ENCODE peak calls at places on chromosomes 11 and 22, in nine cellular contexts. H, X, I, P, V, D, N, U and L are unnamed samples.

GRCh38 chr11:83051760-83052671 is 19.7 kb downstream of the RAB30 start:
- DNase-seq in V (peak), U (no peak), X (peak), P (peak), H (no peak), I (peak), N (no peak), D (no peak), L (peak)

GRCh38 chr11:126134461-126135155 is 71.9 kb upstream of the CDON start:
- DNase-seq in I (no peak), V (no peak), D (no peak), N (no peak), X (no peak), H (no peak), U (no peak), P (no peak), L (no peak)

GRCh38 chr22:46827781-46828180 is 65.3 kb downstream of the TBC1D22A start:
- DNase-seq in I (no peak), D (no peak), V (no peak), X (no peak), P (no peak), U (no peak), H (no peak), N (no peak), L (no peak)

GRCh38 chr11:85809881-85810280 is 1.1 kb downstream of the SYTL2 start:
- DNase-seq in N (no peak), X (no peak), D (no peak), P (no peak), U (no peak), V (no peak), H (peak), I (no peak), L (no peak)

GRCh38 chr22:20999350-21000214 is 2.3 kb downstream of the THAP7 start:
- DNase-seq in P (no peak), X (no peak), U (no peak), V (no peak), I (no peak), N (no peak), H (no peak), D (peak), L (no peak)

GRCh38 chr11:79052539-79052938 is 388.3 kb downstream of the TENM4 start:
- DNase-seq in U (no peak), V (no peak), I (no peak), P (no peak), H (no peak), X (peak), D (no peak), N (no peak), L (no peak)

GRCh38 chr11:122293298-122294023 is 177.4 kb upstream of the BLID start:
- DNase-seq in P (no peak), U (no peak), N (no peak), X (no peak), V (peak), I (peak), D (no peak), H (no peak), L (no peak)

GRCh38 chr11:19253149-19253540 is 12.4 kb upstream of the E2F8 start:
- DNase-seq in U (no peak), D (no peak), I (no peak), P (no peak), V (no peak), N (no peak), H (no peak), X (no peak), L (no peak)

GRCh38 chr22:20178075-20178921 is 27.4 kb upstream of the CCDC188 start:
- DNase-seq in P (no peak), X (no peak), H (no peak), N (no peak), U (no peak), I (no peak), D (no peak), V (no peak), L (no peak)

GRCh38 chr11:19511413-19512183 is 201.0 kb upstream of the NAV2 start:
- DNase-seq in X (peak), N (peak), U (no peak), D (no peak), H (no peak), I (peak), V (no peak), P (no peak), L (peak)

GRCh38 chr11:107957109-107957588 is 28.9 kb downstream of the RAB39A start:
- DNase-seq in N (no peak), U (no peak), P (peak), I (no peak), V (no peak), H (no peak), X (no peak), D (no peak), L (peak)

GRCh38 chr11:73240190-73240781 is 22.2 kb downstream of the P2RY2 start:
- DNase-seq in H (no peak), I (no peak), D (peak), N (no peak), V (peak), P (peak), X (no peak), U (no peak), L (peak)

GRCh38 chr11:19715373-19715772 is 2.7 kb downstream of the NAV2 start:
- DNase-seq in N (no peak), X (peak), P (peak), I (no peak), D (no peak), U (no peak), H (peak), V (peak), L (no peak)

GRCh38 chr11:72228844-72229231 is 4.3 kb downstream of the INPPL1 start:
- DNase-seq in D (peak), X (no peak), N (no peak), V (no peak), P (no peak), H (no peak), I (no peak), U (peak), L (no peak)

GRCh38 chr11:72226701-72227100 is 2.1 kb downstream of the INPPL1 start:
- DNase-seq in D (peak), V (no peak), P (no peak), N (no peak), I (no peak), X (no peak), H (no peak), U (peak), L (no peak)

GRCh38 chr11:72229336-72229924 is 4.9 kb downstream of the INPPL1 start:
- DNase-seq in V (no peak), N (no peak), U (peak), I (no peak), X (no peak), P (no peak), H (no peak), D (no peak), L (no peak)

GRCh38 chr11:72227316-72228228 is 3.0 kb downstream of the INPPL1 start:
- DNase-seq in D (peak), P (no peak), N (no peak), H (no peak), I (peak), U (no peak), X (peak), V (peak), L (no peak)

DNA sequence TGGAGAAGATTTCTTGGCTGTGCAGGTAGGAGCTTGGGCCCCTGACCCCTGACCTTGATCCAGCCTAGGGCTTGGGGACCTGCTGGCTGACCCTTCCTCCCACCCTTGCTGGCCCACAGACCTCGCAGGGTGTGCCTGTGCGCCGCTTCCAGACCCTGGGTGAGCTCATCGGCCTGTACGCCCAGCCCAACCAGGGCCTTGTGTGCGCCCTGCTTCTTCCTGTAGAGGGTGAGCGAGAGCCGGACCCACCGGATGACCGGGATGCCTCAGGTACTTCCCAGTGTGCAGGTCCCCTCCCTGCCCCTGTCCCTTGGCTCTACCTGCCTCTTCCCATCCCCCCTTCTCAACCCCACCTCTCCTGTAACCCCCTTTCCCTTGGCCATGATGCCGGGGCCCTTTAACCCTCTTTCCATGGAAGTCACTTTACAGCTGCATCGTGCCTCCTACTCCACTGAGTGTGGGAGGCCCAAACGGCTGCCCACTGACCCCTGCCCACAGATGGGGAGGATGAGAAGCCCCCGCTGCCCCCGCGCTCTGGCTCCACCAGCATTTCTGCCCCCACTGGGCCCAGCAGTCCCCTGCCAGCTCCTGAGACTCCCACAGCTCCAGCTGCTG is 3.8 kb downstream of the INPPL1 start:
- DNase-seq in N (no peak), I (no peak), P (no peak), D (peak), H (no peak), U (peak), V (no peak), X (no peak), L (no peak)
- TF ChIP-seq CTCF in N (no peak), I (peak), P (no peak), D (no peak), H (no peak), U (no peak), V (no peak), X (peak), L (no peak)

GRCh38 chr22:17214416-17215043 is 4.7 kb downstream of the ADA2 start:
- DNase-seq in X (no peak), U (no peak), N (peak), H (no peak), I (no peak), P (no peak), D (no peak), V (no peak), L (no peak)

GRCh38 chr22:17218341-17218740 is 894 bp downstream of the ADA2 start:
- DNase-seq in U (no peak), N (peak), D (no peak), V (no peak), H (no peak), P (no peak), X (no peak), I (no peak), L (no peak)

GRCh38 chr22:17217179-17217578 is 2.1 kb downstream of the ADA2 start:
- DNase-seq in D (no peak), X (no peak), I (no peak), P (no peak), V (no peak), U (no peak), H (no peak), N (no peak), L (no peak)

DNA sequence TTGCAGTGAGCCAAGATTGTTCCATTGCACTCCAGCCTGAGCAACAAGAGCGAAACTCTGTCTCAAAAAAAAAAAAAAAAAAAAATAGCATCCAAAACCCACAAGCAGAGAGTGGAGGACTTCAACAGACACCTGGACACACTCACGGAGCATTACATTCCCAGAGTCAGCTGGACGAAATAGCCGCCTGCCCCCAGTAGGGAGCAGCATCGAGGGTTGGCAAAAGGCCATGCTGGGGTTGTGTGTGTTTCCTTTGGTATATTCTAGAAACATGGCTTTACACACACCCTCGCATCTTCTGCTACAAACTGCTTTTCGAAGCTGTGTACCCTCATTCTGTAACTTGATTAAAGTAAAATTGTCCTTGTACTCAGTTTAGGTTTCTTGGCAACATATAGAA is 5.3 kb downstream of the ADA2 start:
- DNase-seq in N (peak), D (no peak), H (peak), I (no peak), P (no peak), U (peak), X (peak), V (peak), L (no peak)
- TF ChIP-seq CTCF in N (peak), D (peak), H (no peak), I (peak), P (peak), U (no peak), X (peak), V (no peak), L (peak)

DNA sequence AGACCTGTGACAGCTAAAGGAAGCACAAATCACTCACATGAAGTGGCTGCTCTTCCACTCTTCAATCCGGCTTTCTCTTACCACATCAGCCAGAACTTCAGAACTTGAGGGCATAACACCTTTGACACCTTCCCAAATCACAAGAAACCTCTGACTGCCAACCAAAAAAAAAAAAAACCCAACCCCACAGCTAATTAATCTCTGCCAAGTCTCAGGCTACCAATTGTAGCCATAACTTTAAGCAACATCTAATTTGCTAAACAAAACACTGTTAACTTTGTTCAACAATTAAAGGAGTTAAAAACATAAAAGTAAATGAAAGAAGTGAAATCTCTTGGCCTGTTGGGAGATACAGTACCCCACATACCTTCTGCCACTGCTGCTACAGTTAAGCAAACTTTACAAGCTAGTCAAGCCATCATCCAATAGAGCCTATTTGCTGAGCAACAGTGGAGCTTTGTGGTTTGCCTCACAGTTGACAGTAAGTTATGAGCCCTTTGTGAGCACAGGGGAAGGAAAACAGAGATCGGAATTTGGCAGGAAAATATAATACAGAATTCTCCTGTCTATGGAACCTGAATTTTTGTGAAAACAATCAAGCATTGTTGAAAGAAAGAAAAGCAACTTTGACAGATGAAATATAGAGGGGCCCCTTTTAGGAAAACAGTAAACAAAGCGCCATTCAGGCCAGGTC is at the start of gene SOX6:
- DNase-seq in U (no peak), D (no peak), I (peak), V (peak), N (no peak), H (peak), P (no peak), X (peak), L (no peak)
- TF ChIP-seq CTCF in U (no peak), D (no peak), I (no peak), V (no peak), N (no peak), H (no peak), P (no peak), X (no peak), L (no peak)

GRCh38 chr11:93133710-93134109 is 64.1 kb downstream of the SLC36A4 start:
- DNase-seq in U (no peak), V (peak), N (no peak), H (no peak), X (peak), I (peak), D (no peak), P (peak), L (no peak)

GRCh38 chr11:93128574-93128973 is 69.2 kb downstream of the SLC36A4 start:
- DNase-seq in X (no peak), U (no peak), P (no peak), H (no peak), V (no peak), N (no peak), D (no peak), I (no peak), L (no peak)

GRCh38 chr11:93131709-93132108 is 66.1 kb downstream of the SLC36A4 start:
- DNase-seq in H (no peak), U (no peak), D (no peak), X (no peak), I (no peak), P (no peak), V (no peak), N (no peak), L (no peak)
- TF ChIP-seq CTCF in H (no peak), U (no peak), D (no peak), X (no peak), I (no peak), P (no peak), V (peak), N (no peak), L (no peak)

DNA sequence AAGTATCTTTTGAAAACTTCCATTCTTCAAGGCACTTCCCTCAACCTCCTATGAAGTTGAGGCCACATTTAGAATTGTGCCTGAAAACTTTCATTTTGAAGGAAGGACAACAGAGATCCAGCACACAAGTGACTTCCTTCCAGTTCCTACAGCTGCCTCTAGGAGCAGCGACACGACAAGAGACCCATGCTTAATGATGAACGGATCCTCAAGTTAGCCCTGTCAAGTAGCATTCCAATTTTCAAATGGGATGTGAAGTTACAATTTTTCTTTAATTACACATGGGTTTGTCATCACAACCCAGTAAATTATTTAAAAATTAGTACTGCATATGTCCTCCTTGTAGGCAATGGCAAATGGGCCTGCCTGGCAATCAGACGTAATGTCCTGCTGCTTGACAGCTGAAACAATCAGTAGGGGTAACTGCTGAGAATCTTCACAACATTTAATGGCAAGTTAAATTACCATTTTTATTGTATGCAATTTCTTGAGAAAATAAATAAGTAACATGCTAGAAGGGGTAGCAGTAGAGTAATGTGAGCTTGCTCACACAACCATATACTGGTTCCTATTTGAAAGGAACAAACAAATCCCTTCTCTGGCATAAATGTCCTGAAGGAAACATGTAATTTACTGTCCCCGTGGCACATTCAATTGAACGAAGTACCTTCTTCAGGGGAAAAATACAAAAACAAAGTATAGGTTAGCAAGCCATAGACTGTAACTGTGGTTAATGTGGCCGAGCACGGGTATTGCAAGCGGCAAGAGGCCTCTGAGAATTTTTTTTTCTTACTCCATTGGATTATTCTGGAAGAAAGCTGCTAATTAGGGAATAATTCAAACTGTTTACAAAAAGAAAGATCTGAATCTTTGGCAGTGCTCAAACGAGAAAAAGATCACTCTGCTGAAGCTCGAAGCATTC is 288.3 kb downstream of the CADM1 start:
- DNase-seq in X (no peak), D (no peak), N (no peak), I (no peak), P (no peak), V (no peak), U (no peak), H (no peak), L (no peak)
- TF ChIP-seq CTCF in X (peak), D (no peak), N (peak), I (peak), P (peak), V (peak), U (no peak), H (no peak), L (no peak)

DNA sequence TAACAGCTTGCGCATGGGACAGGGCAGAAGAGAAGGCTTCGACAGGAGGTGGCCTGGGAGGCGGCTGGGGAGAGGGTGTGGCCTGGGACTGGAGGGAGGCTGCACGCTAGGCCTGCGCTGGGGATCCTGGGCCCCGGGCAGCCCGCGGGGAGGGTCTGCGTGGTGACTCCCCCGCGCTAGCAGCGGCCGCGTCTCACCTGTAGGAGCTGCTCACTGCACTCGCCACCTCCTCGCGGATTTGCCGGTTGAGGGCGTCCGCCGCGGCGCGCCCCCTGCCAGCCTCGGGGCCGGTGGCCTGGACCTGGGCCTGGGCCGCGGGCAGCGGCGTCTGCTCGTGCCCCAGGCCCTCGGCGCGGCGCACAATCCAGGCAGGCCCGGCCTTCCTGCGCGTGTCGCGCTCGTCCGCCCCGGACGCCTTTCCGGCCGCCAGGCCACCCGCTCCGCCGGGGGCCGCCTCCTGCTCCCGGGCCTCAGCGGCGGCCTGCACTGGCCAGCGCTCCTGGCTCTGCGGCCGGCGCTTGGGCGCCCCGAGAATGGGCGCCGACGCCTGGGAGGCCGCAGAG is 1.5 kb downstream of the MAP6 start:
- DNase-seq in I (no peak), X (no peak), U (no peak), D (no peak), H (peak), P (no peak), N (peak), V (no peak), L (no peak)
- TF ChIP-seq CTCF in I (no peak), X (no peak), U (no peak), D (no peak), H (no peak), P (no peak), N (no peak), V (no peak), L (no peak)

DNA sequence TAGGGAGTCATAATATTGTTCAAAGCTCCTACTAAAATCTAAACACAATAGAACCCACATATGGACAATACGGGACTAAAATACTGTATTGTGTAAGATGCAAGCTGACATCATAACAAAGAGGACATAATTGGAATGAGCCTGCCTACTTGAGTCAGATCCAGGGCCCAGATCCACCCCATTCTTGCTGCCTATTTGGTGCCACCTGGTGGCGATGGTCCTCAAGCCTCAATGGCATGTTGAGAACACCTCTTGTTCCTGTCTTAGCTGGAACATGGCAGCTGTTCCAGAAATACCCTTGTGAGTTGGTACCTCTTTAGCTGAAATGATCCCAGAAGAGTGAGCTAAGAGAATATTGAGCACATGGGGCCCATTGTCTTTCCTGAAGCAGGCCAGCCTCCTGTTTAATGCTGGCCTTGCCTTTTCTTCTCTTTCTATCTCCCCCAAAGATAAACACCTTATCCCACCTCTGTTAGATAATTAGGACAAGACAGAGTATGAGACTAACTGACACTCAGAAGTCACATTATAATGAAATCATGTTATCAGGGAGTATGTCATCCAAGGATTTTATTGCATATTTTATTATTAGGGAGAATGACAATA is 680.9 kb upstream of the ANO5 start:
- DNase-seq in P (no peak), X (peak), I (peak), N (peak), U (peak), D (no peak), H (peak), V (no peak), L (peak)
- TF ChIP-seq CTCF in P (peak), X (peak), I (peak), N (peak), U (peak), D (no peak), H (peak), V (peak), L (peak)

GRCh38 chr11:84563356-84563755 is 1063.8 kb downstream of the DLG2 start:
- DNase-seq in D (no peak), V (no peak), H (no peak), U (no peak), P (no peak), I (no peak), X (no peak), N (no peak), L (no peak)

GRCh38 chr11:84552791-84553190 is 1074.4 kb downstream of the DLG2 start:
- DNase-seq in D (no peak), U (no peak), P (no peak), H (no peak), V (no peak), X (no peak), N (no peak), I (no peak), L (no peak)

GRCh38 chr11:84558085-84558905 is 1068.8 kb downstream of the DLG2 start:
- DNase-seq in I (peak), V (peak), D (no peak), P (peak), N (no peak), H (peak), X (peak), U (no peak), L (peak)
- TF ChIP-seq CTCF in I (peak), V (peak), D (peak), P (peak), N (peak), H (no peak), X (peak), U (peak), L (peak)